ENCODE peak calls at places on chromosomes 2 and 18, in nine cellular contexts. N is colonic mucosa, D is Panc1, T is fibroblast of lung, R is PC-9, G is brain microvascular endothelial cell, J is Peyer's patch, C is right atrium auricular region, O is breast epithelium. K is an unnamed sample.

GRCh38 chr2:120606931-120607330 is 128.7 kb upstream of the GLI2 start:
- DNase-seq in J (peak), N (no peak), G (no peak), O (no peak), C (no peak), D (no peak), T (no peak), R (no peak), K (no peak)

GRCh38 chr2:26605195-26605968 is 35.8 kb downstream of the CIB4 start:
- DNase-seq in D (peak), O (no peak), G (peak), T (peak), C (no peak), R (peak), N (peak), J (no peak), K (peak)

GRCh38 chr18:26515643-26516495 is 32.5 kb downstream of the KCTD1 start:
- DNase-seq in R (no peak), T (no peak), J (no peak), D (no peak), G (no peak), C (no peak), O (no peak), N (no peak), K (no peak)

GRCh38 chr18:13253786-13254755 is 35.5 kb downstream of the LDLRAD4 start:
- DNase-seq in J (peak), T (no peak), R (no peak), G (no peak), C (no peak), N (no peak), O (no peak), D (no peak), K (no peak)

GRCh38 chr2:237096201-237096600 is 10.5 kb downstream of the COPS8 start:
- DNase-seq in J (no peak), D (no peak), R (no peak), O (no peak), G (no peak), C (no peak), N (no peak), T (no peak), K (no peak)

GRCh38 chr2:158505448-158505934 is 48.7 kb downstream of the PKP4 start:
- DNase-seq in D (no peak), J (no peak), N (no peak), T (no peak), C (no peak), O (no peak), R (no peak), G (no peak), K (no peak)

GRCh38 chr18:47689386-47689785 is 241.1 kb downstream of the SMAD2 start:
- DNase-seq in C (no peak), T (no peak), G (no peak), N (no peak), O (no peak), J (no peak), R (no peak), D (no peak), K (no peak)

GRCh38 chr2:121489284-121489683 is 41.4 kb upstream of the RNU4ATAC start:
- DNase-seq in D (no peak), G (no peak), N (no peak), J (no peak), T (peak), O (no peak), R (peak), C (no peak), K (no peak)

GRCh38 chr2:23753291-23754006 is 173.5 kb downstream of the ATAD2B start:
- DNase-seq in J (no peak), R (peak), O (no peak), T (no peak), D (no peak), N (no peak), G (no peak), C (no peak), K (no peak)

GRCh38 chr2:215797676-215798075 is 215.7 kb downstream of the MREG start:
- DNase-seq in T (no peak), O (no peak), G (no peak), J (no peak), D (no peak), N (no peak), R (no peak), C (no peak), K (no peak)

GRCh38 chr2:111209045-111209514 is 88.4 kb downstream of the BCL2L11 start:
- DNase-seq in G (peak), R (no peak), T (peak), D (no peak), C (no peak), J (no peak), N (no peak), O (no peak), K (no peak)

GRCh38 chr2:219369447-219369861 is 18.3 kb downstream of the DNPEP start:
- DNase-seq in C (peak), N (peak), T (peak), G (peak), R (no peak), D (no peak), O (peak), J (no peak), K (no peak)

GRCh38 chr18:23194150-23194968 is 59.1 kb downstream of the CABLES1 start:
- DNase-seq in G (peak), C (no peak), O (no peak), D (no peak), R (no peak), T (peak), N (no peak), J (no peak), K (no peak)

GRCh38 chr2:39146022-39146421 is 25.2 kb upstream of the SOS1 start:
- DNase-seq in O (no peak), C (no peak), T (no peak), N (no peak), D (no peak), G (no peak), J (no peak), R (no peak), K (no peak)

GRCh38 chr18:11587432-11587831 is 22.0 kb upstream of the SLC35G4 start:
- DNase-seq in C (no peak), R (no peak), T (no peak), J (no peak), D (no peak), O (no peak), N (no peak), G (no peak), K (no peak)

GRCh38 chr2:29702276-29702675 is 219.1 kb downstream of the ALK start:
- DNase-seq in D (no peak), N (no peak), T (no peak), C (no peak), J (no peak), O (no peak), R (no peak), G (no peak), K (no peak)

GRCh38 chr2:12326449-12327190 is 390.1 kb upstream of the TRIB2 start:
- DNase-seq in G (no peak), T (no peak), N (no peak), C (no peak), D (no peak), O (no peak), J (no peak), R (no peak), K (no peak)

GRCh38 chr18:49520661-49521145 is 33.7 kb upstream of the C18orf32 start:
- DNase-seq in R (no peak), O (no peak), N (no peak), C (no peak), T (peak), G (no peak), D (no peak), J (no peak), K (no peak)

GRCh38 chr2:233365861-233366520 is 11.7 kb downstream of the DGKD start:
- DNase-seq in C (peak), T (no peak), G (no peak), J (no peak), D (no peak), R (no peak), O (no peak), N (no peak), K (no peak)

GRCh38 chr18:35553300-35553699 is 28.2 kb upstream of the GALNT1 start:
- DNase-seq in N (no peak), C (no peak), R (no peak), G (no peak), T (no peak), O (no peak), J (no peak), D (no peak), K (no peak)

GRCh38 chr2:4247796-4248195 is 544.4 kb downstream of the DCDC2C start:
- DNase-seq in R (no peak), O (no peak), J (no peak), T (peak), D (no peak), C (no peak), G (peak), N (no peak), K (no peak)

GRCh38 chr2:51158236-51158635 is 126.3 kb upstream of the NRXN1 start:
- DNase-seq in J (no peak), D (no peak), R (no peak), T (no peak), C (no peak), O (no peak), N (no peak), G (no peak), K (no peak)

GRCh38 chr2:26184555-26185303 is 11.8 kb downstream of the GAREM2 start:
- DNase-seq in O (no peak), G (peak), J (peak), C (peak), T (peak), N (peak), R (no peak), D (no peak), K (no peak)

GRCh38 chr2:52222128-52222527 is 1190.2 kb upstream of the NRXN1 start:
- DNase-seq in R (no peak), J (no peak), O (no peak), N (no peak), T (peak), C (no peak), G (peak), D (no peak), K (no peak)

GRCh38 chr2:217822296-217823252 is 180.2 kb downstream of the TNS1 start:
- DNase-seq in C (no peak), O (no peak), J (no peak), G (no peak), D (no peak), T (no peak), N (no peak), R (no peak), K (no peak)

GRCh38 chr2:217821536-217822147 is 181.2 kb downstream of the TNS1 start:
- DNase-seq in G (no peak), O (no peak), T (no peak), N (no peak), C (no peak), J (no peak), R (no peak), D (no peak), K (no peak)

GRCh38 chr2:217820904-217821303 is 181.9 kb downstream of the TNS1 start:
- DNase-seq in T (no peak), O (no peak), C (no peak), R (no peak), D (no peak), J (no peak), N (no peak), G (no peak), K (no peak)

GRCh38 chr2:217818293-217818850 is 184.4 kb downstream of the TNS1 start:
- DNase-seq in J (no peak), O (no peak), C (no peak), N (no peak), T (no peak), R (no peak), D (no peak), G (no peak), K (no peak)

DNA sequence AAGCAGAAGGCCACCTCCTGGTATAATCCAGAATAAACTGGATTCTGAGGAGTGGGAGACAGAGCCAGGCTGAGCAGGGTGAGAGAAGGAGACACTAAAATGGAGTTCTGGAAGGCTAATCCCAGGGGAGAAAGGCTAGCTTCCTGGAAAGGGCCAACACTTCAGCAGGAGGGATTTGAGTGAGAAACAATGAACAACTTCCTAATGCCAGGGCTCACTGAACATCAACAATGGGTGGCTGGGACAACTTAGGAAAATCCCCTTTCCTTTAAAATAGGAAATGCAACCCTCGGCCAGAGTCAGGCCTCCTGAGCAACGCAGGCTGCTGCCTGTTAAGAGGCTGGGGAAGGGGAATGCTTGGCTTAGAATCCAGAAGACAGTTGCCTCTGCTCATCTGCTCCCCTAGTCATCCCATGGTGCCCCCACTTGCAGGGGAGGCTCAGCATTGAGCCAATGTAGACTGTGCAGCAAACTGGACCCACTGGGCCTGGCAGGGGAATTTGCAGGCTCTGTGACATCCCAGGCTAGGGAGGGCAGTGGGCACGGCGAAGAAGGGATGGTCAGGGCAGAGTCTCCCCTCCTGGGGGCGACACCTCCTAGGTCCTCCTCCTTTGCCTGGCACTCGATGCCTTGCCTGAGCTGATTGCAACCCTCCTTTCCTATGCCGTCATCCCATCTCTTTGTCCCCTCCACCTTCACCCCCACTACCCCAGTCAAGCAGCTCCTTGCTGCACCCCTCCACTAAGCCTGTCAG is 182.6 kb downstream of the TNS1 start:
- DNase-seq in G (no peak), C (no peak), J (no peak), O (no peak), T (no peak), D (no peak), N (no peak), R (no peak), K (no peak)
- H3K27ac ChIP-seq in G (no peak), C (peak), J (no peak), O (peak), T (no peak), D (no peak), N (no peak), R (no peak), K (peak)

GRCh38 chr2:173898996-173899395 is 66.2 kb downstream of the SP3 start:
- DNase-seq in C (no peak), N (no peak), O (no peak), T (no peak), G (no peak), J (no peak), D (no peak), R (no peak), K (no peak)
- H3K4me3 ChIP-seq in C (no peak), N (no peak), O (no peak), T (no peak), G (no peak), J (no peak), D (no peak), R (no peak), K (no peak)

DNA sequence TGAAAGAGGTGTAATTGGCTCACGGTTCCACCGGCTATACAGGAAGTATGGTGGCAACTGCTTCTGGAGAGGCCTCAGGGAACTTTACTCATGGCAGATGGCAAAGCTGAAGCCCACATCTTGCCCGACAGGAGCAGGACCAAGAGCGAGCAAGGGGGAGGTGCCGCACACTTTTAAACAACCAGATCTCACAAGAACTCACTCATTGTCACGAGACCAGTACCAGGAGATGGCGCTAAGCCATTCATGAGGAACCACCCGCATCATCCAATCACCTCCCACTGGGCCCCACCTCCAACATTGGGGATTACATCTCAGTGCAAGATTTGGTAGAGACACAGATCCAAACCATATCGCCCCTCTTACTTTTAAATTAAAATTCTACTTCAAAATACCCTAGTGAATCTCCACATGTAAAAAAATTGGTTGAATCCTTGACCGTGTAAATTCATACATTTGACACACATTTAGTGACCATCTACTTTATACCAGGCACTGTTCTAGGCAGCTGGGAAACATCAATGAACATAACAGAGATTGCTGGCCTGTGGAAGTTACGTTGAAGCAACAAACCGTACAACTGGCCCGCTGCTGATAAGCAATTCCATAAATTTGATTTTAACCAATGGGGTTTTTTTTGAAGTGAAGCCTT is 87.6 kb downstream of the ALPK2 start:
- DNase-seq in T (peak), O (no peak), J (no peak), G (peak), R (no peak), D (no peak), N (no peak), C (no peak), K (no peak)
- TF ChIP-seq CTCF in T (no peak), O (no peak), J (peak), G (peak), R (peak), D (no peak), N (no peak), C (peak), K (no peak)

GRCh38 chr2:173213181-173213580 is 137.5 kb downstream of the MAP3K20 start:
- DNase-seq in T (no peak), R (no peak), N (no peak), C (no peak), J (no peak), G (no peak), O (no peak), D (no peak), K (no peak)

GRCh38 chr2:173214213-173214612 is 138.6 kb downstream of the MAP3K20 start:
- DNase-seq in J (no peak), O (no peak), T (no peak), R (no peak), N (no peak), G (no peak), C (no peak), D (no peak), K (no peak)

GRCh38 chr2:173205375-173205774 is 129.7 kb downstream of the MAP3K20 start:
- DNase-seq in O (no peak), J (no peak), D (no peak), N (no peak), T (peak), R (no peak), G (no peak), C (peak), K (no peak)

GRCh38 chr2:173215316-173215715 is 139.4 kb upstream of the CDCA7 start:
- DNase-seq in O (no peak), G (no peak), C (no peak), J (no peak), N (no peak), T (no peak), D (no peak), R (no peak), K (no peak)

GRCh38 chr2:173210270-173211196 is 134.9 kb downstream of the MAP3K20 start:
- DNase-seq in C (peak), G (peak), J (no peak), N (peak), R (peak), D (peak), T (peak), O (peak), K (peak)
- H3K27ac ChIP-seq in C (peak), G (peak), J (no peak), N (no peak), R (peak), D (peak), T (peak), O (peak), K (peak)

GRCh38 chr2:194385376-194385775 is 1271.7 kb upstream of the SLC39A10 start:
- DNase-seq in T (no peak), D (no peak), G (no peak), N (no peak), R (no peak), J (no peak), O (no peak), C (no peak), K (no peak)

GRCh38 chr2:194382221-194382620 is 1274.8 kb upstream of the SLC39A10 start:
- DNase-seq in D (no peak), R (no peak), J (no peak), G (no peak), O (no peak), C (no peak), T (no peak), N (no peak), K (no peak)

GRCh38 chr2:194380011-194380410 is 1277.0 kb upstream of the SLC39A10 start:
- DNase-seq in R (no peak), D (no peak), T (no peak), G (no peak), J (no peak), O (no peak), C (no peak), N (no peak), K (no peak)

GRCh38 chr2:194383404-194383803 is 1273.6 kb upstream of the SLC39A10 start:
- DNase-seq in C (no peak), R (no peak), D (no peak), G (no peak), T (peak), J (no peak), O (no peak), N (no peak), K (no peak)
- H3K4me3 ChIP-seq in C (no peak), R (no peak), D (no peak), G (no peak), T (no peak), J (no peak), O (no peak), N (no peak), K (no peak)

DNA sequence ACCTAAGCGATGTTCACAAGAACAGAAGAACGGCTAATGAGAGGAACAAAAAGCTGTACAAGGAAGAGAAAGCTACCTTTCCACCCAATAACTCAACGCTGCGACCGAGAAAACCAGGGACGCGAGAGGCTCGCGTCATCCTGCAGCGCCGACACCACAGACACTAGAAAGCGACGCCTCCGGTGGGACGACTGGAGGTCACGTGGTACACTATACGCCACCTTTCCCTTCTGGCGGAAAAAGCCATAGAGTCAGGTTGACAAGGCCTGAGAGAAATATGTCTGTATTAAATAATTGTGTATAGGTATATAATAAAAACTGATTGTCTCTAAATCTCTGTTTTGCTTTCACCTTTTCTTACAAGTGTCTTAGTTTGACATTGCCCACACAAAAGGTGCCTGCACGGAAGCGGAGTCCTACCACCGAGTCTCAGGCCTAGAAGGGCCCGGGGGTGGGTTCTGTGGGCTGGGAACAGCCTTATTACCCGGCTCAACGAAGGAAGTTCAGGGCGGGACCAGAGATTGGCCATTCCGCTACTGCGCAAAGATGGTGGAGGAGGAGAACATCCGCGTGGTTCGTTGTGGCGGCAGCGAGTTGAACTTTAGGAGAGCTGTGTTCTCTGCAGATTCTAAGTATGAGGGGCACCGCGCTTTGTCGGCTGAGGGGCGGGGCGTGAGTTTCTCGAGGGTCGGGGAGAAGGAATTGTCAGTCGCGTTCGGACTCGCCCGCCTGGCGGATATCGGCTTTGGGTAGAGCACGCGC is at the start of gene WDR75:
- DNase-seq in G (peak), R (peak), D (peak), C (peak), N (peak), J (peak), O (peak), T (peak), K (peak)
- TF ChIP-seq CTCF in G (no peak), R (no peak), D (no peak), C (no peak), N (no peak), J (peak), O (peak), T (no peak), K (peak)

DNA sequence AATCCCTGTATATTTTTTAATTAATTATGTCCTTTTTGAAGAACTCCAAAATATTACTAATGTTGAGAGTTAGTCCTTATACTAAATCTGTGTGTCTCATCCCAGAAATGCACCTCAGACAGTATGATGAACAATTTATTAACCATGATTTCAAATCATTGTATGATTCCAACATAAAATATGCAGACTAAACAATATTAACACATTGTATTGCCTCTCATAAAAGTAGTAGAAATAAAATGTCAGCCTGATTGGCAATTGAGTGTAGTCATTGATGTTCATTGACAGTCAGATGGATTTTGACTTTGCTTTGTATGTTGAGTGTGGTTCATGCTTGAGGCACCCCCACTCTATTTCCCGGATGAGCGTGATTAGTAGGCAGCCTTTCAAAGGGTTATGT is 57.5 kb downstream of the KCTD18 start:
- DNase-seq in T (no peak), R (no peak), O (no peak), N (no peak), D (no peak), J (no peak), G (no peak), C (no peak), K (no peak)
- H3K27ac ChIP-seq in T (no peak), R (no peak), O (no peak), N (no peak), D (no peak), J (no peak), G (no peak), C (no peak), K (no peak)